ENCODE peak calls at places on chromosomes 4 and X, in five cellular contexts. Y is A549, D is GM12878, A is HepG2, U is SK-N-SH. M is an unnamed sample.
A peak's percentile ranks its signal among the peaks of the same experiment; 100 is the strongest.

GRCh38 chr4:788636-789297 is 37.2 kb downstream of the CPLX1 start:
- DNase-seq in D (no peak), A (no peak), Y (no peak), U (peak; percentile 69), M (no peak)

GRCh38 chrX:65994519-65995501 is 45.1 kb downstream of the VSIG4 start:
- DNase-seq in D (no peak), A (no peak), Y (no peak), U (no peak), M (peak; percentile 59)

GRCh38 chrX:151938172-151938571 is 25.5 kb downstream of the MAGEA4 start:
- DNase-seq in Y (no peak), U (no peak), A (no peak), D (no peak), M (no peak)

GRCh38 chr4:181376058-181376457 is 867.1 kb upstream of the TENM3 start:
- DNase-seq in D (no peak), A (no peak), U (no peak), Y (no peak), M (no peak)

GRCh38 chrX:116240446-116240845 is 69.9 kb downstream of the AGTR2 start:
- DNase-seq in U (no peak), Y (no peak), D (no peak), A (no peak), M (no peak)

GRCh38 chr4:100742045-100742444 is 224.2 kb upstream of the EMCN start:
- DNase-seq in A (peak; percentile 4), D (no peak), U (peak; percentile 5), Y (peak; percentile 8), M (peak; percentile 1)

GRCh38 chr4:121594796-121595526 is 101.8 kb downstream of the ANXA5 start:
- DNase-seq in A (no peak), Y (no peak), U (no peak), D (no peak), M (no peak)

GRCh38 chr4:20889901-20890300 is 189.6 kb downstream of the PACRGL start:
- DNase-seq in Y (no peak), D (no peak), A (no peak), U (no peak), M (no peak)

GRCh38 chrX:100743009-100743615 is 11.2 kb upstream of the SYTL4 start:
- DNase-seq in A (no peak), U (no peak), D (no peak), Y (no peak), M (peak; percentile 45)

GRCh38 chr4:2871911-2872310 is 28.3 kb downstream of the ADD1 start:
- DNase-seq in A (no peak), U (no peak), D (no peak), Y (no peak), M (peak; percentile 45)

GRCh38 chr4:78592104-78592783 is 40.7 kb downstream of the ANXA3 start:
- DNase-seq in D (no peak), Y (no peak), U (peak; percentile 3), A (no peak), M (peak; percentile 57)

GRCh38 chr4:1381181-1381621 is 25.0 kb downstream of the NKX1-1 start:
- DNase-seq in U (no peak), Y (no peak), D (no peak), A (no peak), M (no peak)

GRCh38 chrX:136666088-136666487 is 18.1 kb downstream of the CD40LG start:
- DNase-seq in A (no peak), Y (no peak), D (no peak), U (no peak), M (no peak)

GRCh38 chrX:150478496-150479492 is 89.6 kb upstream of the MTM1 start:
- DNase-seq in U (no peak), A (no peak), D (no peak), Y (no peak), M (no peak)

GRCh38 chr4:180418819-180419531 is 1824.2 kb upstream of the TENM3 start:
- DNase-seq in U (no peak), D (no peak), Y (no peak), A (no peak), M (no peak)

GRCh38 chr4:44629280-44629866 is 22.1 kb downstream of the YIPF7 start:
- DNase-seq in Y (peak; percentile 15), A (peak; percentile 41), D (peak; percentile 12), U (peak; percentile 47), M (peak; percentile 39)

GRCh38 chr4:96558466-96558865 is 718.6 kb downstream of the PDHA2 start:
- DNase-seq in U (no peak), A (no peak), D (no peak), Y (no peak), M (no peak)

GRCh38 chrX:129540725-129541184 is 696 bp downstream of the OCRL start:
- DNase-seq in A (peak; percentile 12), D (no peak), Y (peak; percentile 25), U (no peak), M (no peak)

GRCh38 chr4:71832049-71832448 is 48.2 kb upstream of the GC start:
- DNase-seq in A (no peak), Y (no peak), U (no peak), D (no peak), M (peak; percentile 11)

GRCh38 chr4:1578968-1579833 is 104.9 kb downstream of the FAM53A start:
- DNase-seq in Y (peak; percentile 72), A (no peak), D (no peak), U (peak; percentile 91), M (peak; percentile 78)

GRCh38 chrX:5775985-5776384 is 452.7 kb downstream of the NLGN4X start:
- DNase-seq in Y (no peak), U (no peak), A (no peak), D (no peak), M (no peak)

GRCh38 chr4:26105372-26105771 is 191.4 kb downstream of the SMIM20 start:
- DNase-seq in D (no peak), Y (no peak), U (no peak), A (no peak), M (no peak)

GRCh38 chrX:45794995-45795337 is 594.3 kb upstream of the DIPK2B start:
- DNase-seq in A (no peak), Y (no peak), D (no peak), U (no peak), M (no peak)

GRCh38 chr4:36884151-36884550 is 360.4 kb upstream of the NWD2 start:
- DNase-seq in Y (no peak), A (no peak), U (no peak), D (no peak), M (peak; percentile 16)

GRCh38 chrX:105331244-105331643 is 110.8 kb upstream of the TEX13A start:
- DNase-seq in D (no peak), U (no peak), A (no peak), Y (no peak), M (no peak)

GRCh38 chrX:140767646-140768045 is 58.1 kb downstream of the LINC00632 start:
- DNase-seq in D (no peak), A (no peak), U (no peak), Y (no peak), M (no peak)

GRCh38 chr4:147581601-147582350 is 35.4 kb upstream of the TMEM184C start:
- DNase-seq in D (no peak), U (no peak), Y (no peak), A (no peak), M (peak; percentile 17)

GRCh38 chr4:147586637-147587036 is 30.6 kb upstream of the TMEM184C start:
- DNase-seq in D (peak; percentile 16), A (no peak), U (no peak), Y (no peak), M (no peak)

GRCh38 chr4:147582386-147583077 is 34.7 kb upstream of the TMEM184C start:
- DNase-seq in A (no peak), U (no peak), D (no peak), Y (no peak), M (no peak)

GRCh38 chr4:147586032-147586431 is 31.2 kb upstream of the TMEM184C start:
- DNase-seq in U (no peak), A (no peak), D (no peak), Y (no peak), M (no peak)

DNA sequence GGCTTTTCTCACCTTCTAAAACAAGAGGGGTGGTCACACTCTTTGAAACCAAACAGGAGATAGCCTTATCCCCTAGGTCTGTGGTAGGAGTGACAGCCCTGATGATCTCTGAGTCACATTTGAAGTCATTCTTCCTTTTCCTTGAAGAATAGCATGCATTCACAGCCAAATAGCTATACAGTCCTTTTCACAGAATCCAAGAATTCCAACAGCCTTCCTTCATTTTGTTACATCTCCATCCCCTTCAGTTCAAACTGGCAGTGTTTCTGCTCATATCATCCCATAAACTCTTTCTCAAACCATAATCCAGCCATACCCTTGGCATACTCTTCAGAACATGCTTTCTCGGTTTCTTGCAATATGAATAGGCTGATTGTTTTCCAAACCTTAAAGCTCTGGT is 33.3 kb upstream of the TMEM184C start:
- DNase-seq in Y (no peak), U (no peak), A (no peak), D (no peak), M (no peak)
- TF ChIP-seq MAX in Y (no peak), U (no peak), A (no peak), D (no peak), M (no peak)

GRCh38 chr4:140186651-140187315 is 32.8 kb upstream of the MAML3 start:
- DNase-seq in A (no peak), U (no peak), Y (peak; percentile 22), D (no peak), M (no peak)

GRCh38 chr4:140185725-140186124 is 31.7 kb upstream of the MAML3 start:
- DNase-seq in D (no peak), A (no peak), Y (no peak), U (no peak), M (no peak)

GRCh38 chr4:140187316-140187695 is 33.3 kb upstream of the MAML3 start:
- DNase-seq in Y (no peak), A (no peak), U (no peak), D (no peak), M (no peak)

GRCh38 chr4:140189846-140190245 is 35.9 kb upstream of the MAML3 start:
- DNase-seq in U (no peak), D (no peak), Y (no peak), A (no peak), M (no peak)

DNA sequence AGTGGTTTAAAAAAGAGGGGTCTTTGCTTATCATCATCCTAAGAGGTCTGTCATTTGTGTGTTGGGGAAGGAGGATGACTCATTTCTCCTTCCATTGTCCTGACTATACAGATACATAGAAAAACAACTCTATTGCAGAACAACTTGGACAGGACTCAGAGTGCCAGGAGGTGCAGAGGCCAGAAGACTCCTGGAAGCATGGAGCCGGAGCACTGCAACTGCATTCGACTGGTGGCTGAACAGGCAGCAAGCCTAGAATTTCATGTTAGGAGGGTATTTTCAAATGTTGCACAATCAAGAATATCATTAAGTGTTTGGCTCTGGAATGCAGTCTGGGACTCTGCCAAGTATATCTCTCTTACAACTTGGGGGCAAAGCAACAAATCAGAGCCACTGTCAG is 35.0 kb upstream of the MAML3 start:
- DNase-seq in U (no peak), A (no peak), Y (no peak), D (no peak), M (no peak)
- TF ChIP-seq SMC3 in U (no peak), A (no peak), Y (no peak), D (no peak), M (no peak)

GRCh38 chr4:176125063-176125462 is 59.4 kb downstream of the WDR17 start:
- DNase-seq in Y (no peak), U (no peak), A (no peak), D (no peak), M (no peak)
- TF ChIP-seq MAX in Y (no peak), U (no peak), A (no peak), D (no peak), M (no peak)

GRCh38 chrX:125003746-125004446 is 315.8 kb upstream of the TEX13C start:
- DNase-seq in Y (no peak), U (no peak), A (no peak), D (no peak), M (no peak)
- TF ChIP-seq SMC3 in Y (no peak), U (no peak), A (no peak), D (no peak), M (no peak)

GRCh38 chr4:90030953-90031352 is 96.2 kb upstream of the CCSER1 start:
- DNase-seq in U (no peak), D (no peak), A (no peak), Y (no peak), M (no peak)
- TF ChIP-seq MAX in U (no peak), D (no peak), A (no peak), Y (no peak), M (no peak)